ENCODE peak calls at places on chromosomes 2 and 18, in five cellular contexts. S, K, X, T and R are unnamed samples.

GRCh38 chr2:65930259-65930658 is 497.9 kb upstream of the SPRED2 start:
- DNase-seq in K (no peak), T (no peak), S (no peak), X (no peak), R (no peak)

GRCh38 chr2:239606955-239607794 is 206.4 kb upstream of the HDAC4 start:
- DNase-seq in K (no peak), T (no peak), S (no peak), X (no peak), R (no peak)

GRCh38 chr18:8988262-8988871 is 114.1 kb upstream of the NDUFV2 start:
- DNase-seq in X (peak; percentile 81), T (peak; percentile 46), K (no peak), S (peak; percentile 52), R (peak; percentile 28)

GRCh38 chr18:55433688-55434087 is 154.3 kb downstream of the TCF4 start:
- DNase-seq in K (no peak), S (no peak), T (no peak), X (peak; percentile 30), R (no peak)

GRCh38 chr2:121155502-121156056 is 129.4 kb downstream of the TFCP2L1 start:
- DNase-seq in T (no peak), S (no peak), K (no peak), X (no peak), R (no peak)

GRCh38 chr2:11616851-11617415 is 53.1 kb downstream of the NTSR2 start:
- DNase-seq in X (no peak), T (no peak), K (no peak), S (no peak), R (no peak)

GRCh38 chr2:232444409-232445148 is 11.4 kb upstream of the ALPI start:
- DNase-seq in S (peak; percentile 56), T (peak; percentile 65), K (no peak), X (peak; percentile 75), R (peak; percentile 66)

GRCh38 chr2:128455710-128456050 is 137.0 kb upstream of the HS6ST1 start:
- DNase-seq in T (no peak), K (no peak), X (no peak), S (no peak), R (no peak)

GRCh38 chr2:239778861-239779591 is 246.1 kb downstream of the NDUFA10 start:
- DNase-seq in K (no peak), X (no peak), T (no peak), S (no peak), R (peak; percentile 37)

GRCh38 chr2:66584011-66584410 is 149.1 kb downstream of the MEIS1 start:
- DNase-seq in K (no peak), S (no peak), X (no peak), T (no peak), R (no peak)

GRCh38 chr18:1585881-1586488 is 681.3 kb downstream of the ADCYAP1 start:
- DNase-seq in K (peak; percentile 4), T (peak; percentile 20), X (peak; percentile 8), S (peak; percentile 32), R (peak; percentile 52)

GRCh38 chr2:169736902-169737301 is 3.3 kb downstream of the KLHL23 start:
- DNase-seq in T (no peak), S (no peak), X (no peak), K (no peak), R (no peak)

GRCh38 chr2:105373344-105373781 is 25.5 kb downstream of the FHL2 start:
- DNase-seq in S (no peak), K (no peak), T (no peak), X (no peak), R (no peak)

GRCh38 chr2:37653093-37653492 is 18.3 kb downstream of the CDC42EP3 start:
- DNase-seq in K (no peak), T (no peak), X (no peak), S (no peak), R (no peak)

GRCh38 chr2:68932392-68932791 is 20.3 kb downstream of the GKN2 start:
- DNase-seq in T (no peak), X (no peak), S (no peak), K (no peak), R (no peak)

DNA sequence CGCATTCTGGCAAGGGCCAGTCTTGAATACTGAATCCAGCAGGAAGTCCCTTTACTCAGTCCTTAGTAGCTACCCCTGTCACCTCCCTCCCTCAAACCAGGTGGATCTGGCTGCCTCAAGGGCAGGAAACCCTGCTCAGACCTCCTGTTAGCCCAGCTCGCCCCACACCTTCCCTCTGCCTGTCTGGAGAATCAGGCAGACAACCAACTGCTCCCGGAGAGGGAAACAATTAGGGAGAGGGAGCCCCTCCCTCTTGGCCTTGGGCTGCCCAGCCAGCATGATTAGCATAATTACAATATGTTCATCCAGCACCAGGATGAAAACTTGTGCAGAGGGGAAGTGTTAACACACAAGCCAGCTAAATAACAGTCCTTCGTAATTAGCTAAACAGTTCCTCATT is 185.5 kb downstream of the C1D start:
- DNase-seq in T (no peak), X (peak; percentile 36), K (no peak), S (no peak), R (no peak)
- TF ChIP-seq JUND in T (no peak), X (no peak), K (no peak), S (no peak), R (no peak)

GRCh38 chr2:72893594-72894319 is 6.5 kb downstream of the SPR start:
- DNase-seq in K (peak; percentile 55), T (peak; percentile 76), X (peak; percentile 79), S (no peak), R (no peak)

GRCh38 chr2:72895154-72895553 is 7.9 kb downstream of the SPR start:
- DNase-seq in X (no peak), K (no peak), T (no peak), S (no peak), R (no peak)

GRCh38 chr2:72894466-72894865 is 7.3 kb downstream of the SPR start:
- DNase-seq in X (no peak), S (no peak), K (no peak), T (no peak), R (no peak)

GRCh38 chr2:72891091-72891818 is 4.0 kb downstream of the SPR start:
- DNase-seq in T (no peak), S (no peak), K (no peak), X (no peak), R (no peak)

GRCh38 chr2:72892506-72893173 is 5.4 kb downstream of the SPR start:
- DNase-seq in S (no peak), K (no peak), T (peak; percentile 54), X (peak; percentile 77), R (peak; percentile 63)
- TF ChIP-seq JUND in S (no peak), K (no peak), T (no peak), X (no peak), R (no peak)

GRCh38 chr2:143702931-143703330 is 573.7 kb downstream of the ARHGAP15 start:
- DNase-seq in T (no peak), X (no peak), K (no peak), S (no peak), R (no peak)
- TF ChIP-seq JUND in T (no peak), X (no peak), K (no peak), S (no peak), R (no peak)

DNA sequence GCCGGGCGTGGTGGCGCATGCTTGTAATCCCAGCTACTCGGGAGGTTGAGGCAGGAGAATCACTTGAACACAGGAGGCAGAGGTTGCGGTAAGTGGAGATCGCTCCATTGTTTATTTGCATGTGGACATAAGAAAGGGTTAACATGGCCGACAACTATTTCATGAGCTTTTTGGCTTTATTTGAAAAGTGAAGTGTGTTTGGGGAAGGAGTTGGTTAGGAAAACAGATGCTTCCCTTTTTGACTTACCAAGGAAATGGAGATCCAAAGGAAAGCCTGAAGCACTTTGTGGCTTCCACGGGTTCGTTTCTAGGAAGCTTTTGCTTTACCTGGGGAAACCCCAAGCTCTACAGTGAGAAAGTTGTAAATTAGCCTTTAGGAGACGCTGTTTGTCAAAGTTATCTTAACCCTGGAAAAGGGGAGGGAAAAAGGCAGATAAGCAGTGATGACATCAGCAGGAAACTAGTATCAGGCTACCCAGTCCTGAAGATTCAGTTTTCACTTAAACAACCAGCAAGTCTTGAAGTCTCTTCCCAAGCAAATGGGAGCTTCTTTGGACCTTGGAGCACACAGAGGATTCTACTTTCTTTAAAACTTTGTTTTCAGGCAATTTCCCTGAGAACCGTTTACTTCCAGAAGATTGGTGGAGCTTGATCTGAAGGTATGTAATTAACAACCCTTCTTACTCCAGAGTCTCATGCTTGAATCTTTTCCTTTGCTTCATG is at the start of gene CASP10:
- DNase-seq in K (peak; percentile 77), T (peak; percentile 70), S (peak; percentile 53), X (no peak), R (no peak)
- TF ChIP-seq JUND in K (no peak), T (peak; percentile 91), S (no peak), X (no peak), R (no peak)

GRCh38 chr2:158923641-158924040 is 44.8 kb upstream of the TANC1 start:
- DNase-seq in X (no peak), K (no peak), S (no peak), T (no peak), R (no peak)
- TF ChIP-seq JUND in X (no peak), K (no peak), S (no peak), T (no peak), R (no peak)

GRCh38 chr2:234763051-234763909 is 188.5 kb upstream of the SH3BP4 start:
- DNase-seq in K (no peak), S (no peak), T (no peak), X (no peak), R (no peak)
- TF ChIP-seq JUND in K (no peak), S (no peak), T (no peak), X (no peak), R (no peak)

DNA sequence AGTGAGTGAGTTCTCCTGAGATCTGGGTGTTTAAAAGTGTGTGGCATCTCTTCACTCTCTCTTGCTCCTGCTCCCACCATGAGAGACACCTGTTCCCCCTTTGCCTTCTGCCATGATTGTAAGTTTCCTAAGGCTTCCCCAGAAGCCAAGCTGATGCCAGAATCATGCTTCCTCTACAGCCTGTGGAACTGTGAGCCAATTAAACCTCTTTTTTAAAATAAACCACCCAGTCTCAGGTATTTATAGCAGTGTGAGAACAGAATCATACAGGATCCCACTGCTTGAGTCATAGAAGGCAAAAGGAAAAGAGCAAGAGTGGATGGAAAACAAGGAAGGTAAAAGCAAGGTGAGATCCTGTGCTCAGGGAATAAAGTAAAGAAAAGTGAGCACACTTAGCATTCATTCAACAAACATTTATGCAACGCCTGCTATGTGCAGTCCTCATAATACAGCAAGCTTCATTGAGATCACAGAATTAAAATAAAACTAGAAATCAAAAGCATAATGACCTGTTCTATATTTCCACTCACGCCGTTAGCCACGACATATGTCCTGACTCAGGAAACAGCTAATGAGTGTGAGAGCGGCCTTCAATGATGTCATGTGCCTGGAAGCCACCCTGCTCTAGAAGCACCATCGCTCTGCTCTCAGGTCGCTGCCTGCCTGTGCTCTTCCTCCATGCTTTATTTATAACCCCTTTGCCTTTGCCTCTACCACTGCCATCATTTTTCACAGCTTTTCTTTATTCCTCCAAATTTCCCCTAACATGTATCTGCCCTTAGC is 11.3 kb upstream of the COPS8 start:
- DNase-seq in K (no peak), X (no peak), T (no peak), S (no peak), R (no peak)
- TF ChIP-seq JUND in K (no peak), X (no peak), T (no peak), S (no peak), R (no peak)

GRCh38 chr2:41903746-41904145 is 144.1 kb upstream of the PKDCC start:
- DNase-seq in X (no peak), K (no peak), S (no peak), T (no peak), R (no peak)

GRCh38 chr2:41907141-41907540 is 140.7 kb upstream of the PKDCC start:
- DNase-seq in K (no peak), T (no peak), S (no peak), X (no peak), R (no peak)

GRCh38 chr2:41906325-41906700 is 141.5 kb upstream of the PKDCC start:
- DNase-seq in T (no peak), S (no peak), X (no peak), K (no peak), R (no peak)

GRCh38 chr2:41904459-41904858 is 143.4 kb upstream of the PKDCC start:
- DNase-seq in X (no peak), S (no peak), T (no peak), K (no peak), R (no peak)

GRCh38 chr2:41905597-41906324 is 142.1 kb upstream of the PKDCC start:
- DNase-seq in T (no peak), S (no peak), K (no peak), X (no peak), R (no peak)
- TF ChIP-seq JUND in T (no peak), S (no peak), K (no peak), X (no peak), R (no peak)